ENCODE peak calls at places on chromosomes 12 and 14, in eight cellular contexts. M, G, C, W, J, I, Q and V are unnamed samples. For H3K4me1 and H3K9me3, the result is how much of the 10 kb centered on the place peaks cover.

GRCh38 chr12:6367065-6367968 is 8.0 kb downstream of the SCNN1A start:
- DNase-seq in M (no peak), G (peak), C (no peak), W (no peak), J (no peak), I (no peak), Q (no peak), V (no peak)

GRCh38 chr12:116592731-116593130 is 33.5 kb downstream of the MAP1LC3B2 start:
- DNase-seq in M (no peak), G (no peak), C (no peak), W (no peak), J (no peak), I (no peak), Q (no peak), V (no peak)

GRCh38 chr12:104741072-104741471 is 217.0 kb downstream of the SLC41A2 start:
- DNase-seq in M (no peak), G (no peak), C (no peak), W (no peak), J (no peak), I (no peak), Q (no peak), V (no peak)

GRCh38 chr12:122641976-122642375 is 61.2 kb downstream of the HCAR2 start:
- DNase-seq in M (no peak), G (no peak), C (no peak), W (no peak), J (no peak), I (no peak), Q (no peak), V (no peak)

GRCh38 chr14:60753264-60754126 is 18.9 kb downstream of the MNAT1 start:
- DNase-seq in M (no peak), G (no peak), C (peak), W (peak), J (no peak), I (no peak), Q (no peak), V (peak)

GRCh38 chr12:113620437-113620976 is 148.8 kb upstream of the LHX5 start:
- DNase-seq in M (no peak), G (no peak), C (no peak), W (no peak), J (no peak), I (no peak), Q (no peak), V (no peak)

GRCh38 chr14:78790262-78790661 is 620.1 kb downstream of the NRXN3 start:
- DNase-seq in M (no peak), G (no peak), C (no peak), W (no peak), J (no peak), I (no peak), Q (peak), V (no peak)

GRCh38 chr12:106058256-106059182 is 80.2 kb downstream of the NUAK1 start:
- DNase-seq in M (no peak), G (no peak), C (no peak), W (peak), J (no peak), I (no peak), Q (no peak), V (no peak)

GRCh38 chr14:78022059-78022458 is 148.1 kb upstream of the NRXN3 start:
- DNase-seq in M (peak), G (peak), C (peak), W (peak), J (peak), I (peak), Q (peak), V (peak)

GRCh38 chr12:18135086-18135485 is 45.1 kb upstream of the RERGL start:
- DNase-seq in M (no peak), G (no peak), C (no peak), W (no peak), J (no peak), I (no peak), Q (no peak), V (no peak)

GRCh38 chr12:68495666-68496065 is 115.0 kb upstream of the RAP1B start:
- DNase-seq in M (no peak), G (no peak), C (no peak), W (peak), J (peak), I (no peak), Q (no peak), V (no peak)

GRCh38 chr12:31578632-31579031 is 12.3 kb downstream of the DENND5B start:
- DNase-seq in M (no peak), G (no peak), C (no peak), W (peak), J (no peak), I (no peak), Q (no peak), V (no peak)

GRCh38 chr12:85805654-85806053 is 30.6 kb downstream of the RASSF9 start:
- DNase-seq in M (no peak), G (peak), C (no peak), W (peak), J (no peak), I (no peak), Q (no peak), V (no peak)

GRCh38 chr12:106879612-106880011 is 76.1 kb upstream of the TMEM263 start:
- DNase-seq in M (no peak), G (no peak), C (no peak), W (no peak), J (no peak), I (no peak), Q (no peak), V (no peak)

GRCh38 chr12:49979791-49980190 is 7.0 kb downstream of the AQP6 start:
- DNase-seq in M (no peak), G (no peak), C (no peak), W (no peak), J (no peak), I (no peak), Q (no peak), V (no peak)

GRCh38 chr12:54280401-54281260 is at the start of gene HNRNPA1:
- DNase-seq in M (peak), G (peak), C (peak), W (peak), J (peak), I (peak), Q (peak), V (peak)
- H3K4me1 ChIP-seq in M (under half), G (half or more), C (half or more), W (under half), J (under half), I (under half), Q (under half), V (under half)

DNA sequence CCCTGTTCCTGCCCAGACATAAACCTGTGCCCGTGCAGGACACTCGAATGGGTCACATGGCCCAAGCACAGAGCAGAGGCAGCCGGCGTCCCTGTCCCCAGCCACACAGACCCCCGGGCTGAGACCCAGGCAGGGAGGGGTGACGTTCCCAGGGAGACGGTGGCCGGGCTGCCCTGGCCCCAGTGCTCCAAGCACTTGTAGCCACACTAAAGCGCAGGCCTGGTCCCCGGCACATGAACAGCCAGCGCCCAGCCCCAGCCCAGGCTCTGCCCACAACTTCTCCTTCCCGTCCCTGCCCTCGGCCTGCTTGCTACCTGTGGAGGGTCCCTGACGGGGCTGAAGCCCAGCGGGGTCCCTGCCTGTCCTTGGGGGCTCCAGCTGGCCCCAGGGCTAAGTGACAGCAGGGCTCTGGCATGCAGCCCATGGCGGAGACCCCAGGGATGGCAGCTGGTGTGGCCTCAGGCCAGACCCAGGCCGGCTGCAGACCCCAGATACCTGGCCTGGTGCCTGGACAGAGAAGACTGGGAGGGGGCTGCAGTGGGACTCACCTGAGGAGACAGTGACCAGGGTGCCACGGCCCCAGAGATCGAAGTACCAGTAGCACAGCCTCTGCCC is 338.4 kb downstream of the TMEM121 start:
- DNase-seq in M (peak), G (peak), C (no peak), W (no peak), J (no peak), I (no peak), Q (no peak), V (no peak)
- H3K9me3 ChIP-seq in M (under half), G (under half), C (under half), W (under half), J (under half), I (under half), Q (half or more), V (under half)

DNA sequence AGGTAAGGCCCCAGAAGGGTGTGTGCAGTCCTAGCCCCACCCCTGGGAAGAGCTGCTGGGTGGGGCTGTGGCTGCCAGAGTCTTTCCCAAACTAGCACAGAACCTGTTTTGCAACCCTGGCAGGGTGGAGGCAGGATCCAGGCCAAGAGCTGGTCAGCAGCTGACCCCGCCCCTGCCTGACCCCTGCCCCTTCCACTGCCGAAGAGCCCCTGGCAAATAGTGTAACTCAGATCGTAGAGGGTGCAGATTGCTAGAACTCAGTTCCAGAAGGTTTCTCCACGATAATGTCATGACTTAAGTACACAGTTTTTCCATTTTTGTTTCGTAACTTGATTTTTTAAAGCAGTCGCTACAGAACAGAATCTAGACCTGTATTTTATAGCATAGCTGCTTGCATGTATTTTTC is 26.7 kb upstream of the PNMA1 start:
- DNase-seq in M (peak), G (peak), C (peak), W (no peak), J (peak), I (no peak), Q (no peak), V (peak)
- H3K4me1 ChIP-seq in M (half or more), G (half or more), C (half or more), W (half or more), J (half or more), I (half or more), Q (under half), V (under half)

GRCh38 chr14:51002406-51002984 is 58.2 kb upstream of the PYGL start:
- DNase-seq in M (no peak), G (no peak), C (no peak), W (no peak), J (no peak), I (no peak), Q (no peak), V (no peak)

GRCh38 chr14:51000566-51000965 is 56.3 kb upstream of the PYGL start:
- DNase-seq in M (no peak), G (no peak), C (no peak), W (no peak), J (no peak), I (no peak), Q (no peak), V (no peak)

GRCh38 chr14:50999726-51000125 is 55.4 kb upstream of the PYGL start:
- DNase-seq in M (no peak), G (no peak), C (no peak), W (no peak), J (no peak), I (no peak), Q (no peak), V (no peak)

GRCh38 chr14:50998612-50999011 is 54.3 kb upstream of the PYGL start:
- DNase-seq in M (no peak), G (no peak), C (no peak), W (no peak), J (no peak), I (no peak), Q (no peak), V (no peak)

DNA sequence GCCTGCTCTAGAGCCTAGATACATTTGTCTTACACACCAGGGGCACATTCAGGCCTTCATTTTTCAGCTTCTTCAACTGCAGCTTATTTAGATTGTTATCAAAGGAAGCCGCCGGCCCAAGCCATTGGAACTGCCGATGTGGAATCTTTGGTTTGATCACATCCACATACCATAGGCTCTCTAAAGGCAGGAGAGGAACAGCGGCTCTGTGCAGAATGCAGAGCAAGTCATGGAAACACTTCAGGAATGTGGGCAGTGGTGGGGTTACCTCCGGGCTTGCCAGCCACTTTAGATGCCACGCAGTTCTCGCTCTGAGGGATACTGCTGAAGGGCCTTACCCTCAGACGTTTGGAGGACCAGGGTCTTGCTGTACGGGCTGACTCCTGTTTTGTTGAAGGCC is 53.4 kb upstream of the PYGL start:
- DNase-seq in M (no peak), G (no peak), C (no peak), W (peak), J (no peak), I (no peak), Q (no peak), V (no peak)
- H3K9me3 ChIP-seq in M (under half), G (under half), C (under half), W (under half), J (under half), I (under half), Q (under half), V (under half)

GRCh38 chr14:91060472-91061308 is at the start of gene RPS6KA5:
- DNase-seq in M (peak), G (peak), C (peak), W (peak), J (peak), I (peak), Q (peak), V (peak)
- H3K4me1 ChIP-seq in M (under half), G (under half), C (under half), W (under half), J (under half), I (under half), Q (under half), V (under half)

GRCh38 chr12:46679754-46680153 is 146.0 kb downstream of the SLC38A4 start:
- DNase-seq in M (no peak), G (no peak), C (no peak), W (no peak), J (no peak), I (no peak), Q (no peak), V (no peak)
- H3K9me3 ChIP-seq in M (under half), G (under half), C (under half), W (under half), J (under half), I (under half), Q (under half), V (under half)

DNA sequence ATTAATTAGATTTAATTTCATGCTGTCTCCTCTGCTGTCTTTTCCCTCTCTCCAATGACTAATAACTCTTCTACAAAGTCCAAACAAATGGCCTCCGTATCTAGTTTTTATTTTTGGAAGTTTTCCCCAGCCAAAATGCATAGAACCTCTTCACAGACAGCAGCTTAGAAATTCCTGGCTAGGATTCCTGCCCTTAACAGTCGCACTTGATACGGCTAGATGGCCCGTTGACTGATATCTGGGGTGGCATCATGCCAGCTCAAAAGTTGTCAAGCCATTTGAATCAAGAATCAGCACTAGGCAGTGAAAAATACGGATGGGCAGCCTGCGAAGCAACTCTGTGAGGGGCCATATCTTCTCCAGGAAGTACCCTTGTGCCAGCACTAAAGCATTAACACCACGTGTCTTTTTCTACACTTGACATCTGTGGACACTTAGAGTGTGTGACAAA is 39.0 kb upstream of the KRR1 start:
- DNase-seq in M (no peak), G (peak), C (no peak), W (peak), J (no peak), I (no peak), Q (no peak), V (peak)
- H3K4me1 ChIP-seq in M (under half), G (under half), C (under half), W (under half), J (under half), I (under half), Q (under half), V (under half)

GRCh38 chr12:46857486-46857885 is 31.7 kb upstream of the SLC38A4 start:
- DNase-seq in M (no peak), G (no peak), C (no peak), W (no peak), J (no peak), I (no peak), Q (no peak), V (no peak)

GRCh38 chr12:46858368-46858767 is 32.6 kb upstream of the SLC38A4 start:
- DNase-seq in M (no peak), G (no peak), C (no peak), W (no peak), J (no peak), I (no peak), Q (no peak), V (no peak)

DNA sequence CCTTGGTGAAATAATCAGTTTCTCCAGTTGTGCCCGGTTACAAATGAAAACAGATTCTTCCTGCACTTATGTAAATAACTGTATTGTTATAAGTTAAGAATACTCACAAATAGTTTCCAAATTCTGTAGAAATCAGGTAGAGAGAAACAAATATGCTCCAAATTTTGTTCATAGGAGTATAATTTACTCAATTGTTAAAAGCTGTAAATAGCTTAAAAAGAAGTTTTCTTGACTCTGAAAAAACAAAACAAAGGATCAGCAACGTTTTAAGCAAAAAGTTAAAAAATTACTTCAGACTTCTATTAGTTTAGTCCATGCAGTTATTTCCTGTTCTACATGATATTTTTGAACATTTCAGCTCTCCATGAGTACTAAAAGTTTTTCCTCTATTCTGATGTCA is 30.0 kb upstream of the SLC38A4 start:
- DNase-seq in M (no peak), G (no peak), C (no peak), W (no peak), J (no peak), I (no peak), Q (no peak), V (no peak)
- H3K9me3 ChIP-seq in M (under half), G (under half), C (under half), W (under half), J (under half), I (under half), Q (under half), V (under half)

GRCh38 chr12:89181271-89181920 is 170.9 kb downstream of the DUSP6 start:
- DNase-seq in M (no peak), G (no peak), C (no peak), W (peak), J (peak), I (peak), Q (no peak), V (no peak)
- H3K4me1 ChIP-seq in M (under half), G (under half), C (under half), W (under half), J (under half), I (half or more), Q (under half), V (under half)

DNA sequence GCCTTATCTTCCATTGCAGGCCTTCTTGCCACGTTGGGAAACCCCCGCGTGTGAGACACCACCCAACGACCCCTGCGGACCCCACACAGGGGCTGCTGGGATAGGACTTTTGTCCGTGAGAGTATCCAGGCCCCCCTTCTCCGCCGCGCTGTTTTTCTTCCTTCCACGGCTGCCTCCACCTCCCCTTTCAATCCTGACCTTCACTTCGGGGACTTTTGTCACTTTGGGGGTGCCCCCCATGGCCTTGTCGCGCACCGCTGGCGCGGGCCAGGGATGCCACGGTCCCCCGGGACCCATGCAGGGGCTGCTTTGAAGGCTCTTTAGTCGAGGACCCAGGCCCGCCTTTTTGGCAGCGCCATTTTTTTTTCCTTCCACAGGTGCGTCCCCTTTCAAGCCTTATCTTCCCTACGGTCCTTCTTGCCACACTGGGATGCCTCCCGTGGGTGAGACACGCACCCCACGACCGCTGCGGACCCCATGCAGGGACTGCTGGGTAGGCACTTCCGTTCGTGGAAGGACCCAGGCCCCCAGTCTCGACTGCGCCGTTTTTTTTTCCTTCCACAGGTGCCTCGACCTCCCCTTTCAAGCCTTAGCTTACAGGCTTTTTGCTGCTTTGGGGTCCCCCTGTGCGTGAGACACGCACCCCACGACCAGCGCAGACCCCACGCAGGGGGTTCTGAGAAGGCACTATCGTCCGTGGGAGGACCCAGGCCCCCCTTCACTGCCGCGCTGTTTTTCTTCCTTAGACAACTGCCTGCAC is 267.3 kb downstream of the ALG10 start:
- DNase-seq in M (peak), G (no peak), C (peak), W (no peak), J (peak), I (no peak), Q (no peak), V (no peak)
- H3K9me3 ChIP-seq in M (under half), G (under half), C (under half), W (under half), J (under half), I (under half), Q (half or more), V (under half)